ENCODE peak calls at places on chromosomes 7 and 10, in nine cellular contexts. One of them, this sample, is unnamed.

GRCh38 chr10:3568983-3569382 is 216.0 kb downstream of the KLF6 start:
- DNase-seq in A549: no peak
- DNase-seq in body of pancreas: no peak
- DNase-seq in uterus: no peak
- DNase-seq in lower leg skin: no peak
- DNase-seq in HepG2: no peak
- DNase-seq in ovary: no peak
- DNase-seq in HCT116: no peak
- DNase-seq in IMR-90: no peak
- DNase-seq in this sample: no peak

GRCh38 chr7:12685550-12685949 is 1.9 kb upstream of the ARL4A start:
- DNase-seq in A549: peak
- DNase-seq in body of pancreas: peak
- DNase-seq in uterus: no peak
- DNase-seq in lower leg skin: peak
- DNase-seq in HepG2: no peak
- DNase-seq in ovary: no peak
- DNase-seq in HCT116: no peak
- DNase-seq in IMR-90: peak
- DNase-seq in this sample: peak

GRCh38 chr10:107814865-107815487 is 650.5 kb upstream of the SORCS1 start:
- DNase-seq in A549: peak
- DNase-seq in body of pancreas: peak
- DNase-seq in uterus: peak
- DNase-seq in lower leg skin: no peak
- DNase-seq in HepG2: peak
- DNase-seq in ovary: no peak
- DNase-seq in HCT116: no peak
- DNase-seq in IMR-90: peak
- DNase-seq in this sample: peak

GRCh38 chr7:17099083-17099973 is 199.1 kb upstream of the AHR start:
- DNase-seq in A549: peak
- DNase-seq in body of pancreas: peak
- DNase-seq in uterus: no peak
- DNase-seq in lower leg skin: no peak
- DNase-seq in HepG2: peak
- DNase-seq in ovary: no peak
- DNase-seq in HCT116: peak
- DNase-seq in IMR-90: no peak
- DNase-seq in this sample: peak

GRCh38 chr7:85773116-85773783 is 586.4 kb upstream of the SEMA3D start:
- DNase-seq in A549: no peak
- DNase-seq in body of pancreas: no peak
- DNase-seq in uterus: no peak
- DNase-seq in lower leg skin: no peak
- DNase-seq in HepG2: no peak
- DNase-seq in ovary: no peak
- DNase-seq in HCT116: no peak
- DNase-seq in IMR-90: peak
- DNase-seq in this sample: peak

GRCh38 chr10:56646301-56646700 is 285.2 kb upstream of the ZWINT start:
- DNase-seq in A549: no peak
- DNase-seq in body of pancreas: no peak
- DNase-seq in uterus: no peak
- DNase-seq in lower leg skin: no peak
- DNase-seq in HepG2: no peak
- DNase-seq in ovary: no peak
- DNase-seq in HCT116: no peak
- DNase-seq in IMR-90: no peak
- DNase-seq in this sample: no peak

GRCh38 chr10:89685932-89686331 is 15.5 kb upstream of the KIF20B start:
- DNase-seq in A549: no peak
- DNase-seq in body of pancreas: no peak
- DNase-seq in uterus: no peak
- DNase-seq in lower leg skin: no peak
- DNase-seq in HepG2: no peak
- DNase-seq in ovary: no peak
- DNase-seq in HCT116: no peak
- DNase-seq in IMR-90: no peak
- DNase-seq in this sample: peak

GRCh38 chr7:125605241-125605640 is 675.6 kb upstream of the POT1 start:
- DNase-seq in A549: no peak
- DNase-seq in body of pancreas: no peak
- DNase-seq in uterus: no peak
- DNase-seq in lower leg skin: no peak
- DNase-seq in HepG2: no peak
- DNase-seq in ovary: no peak
- DNase-seq in HCT116: no peak
- DNase-seq in IMR-90: no peak
- DNase-seq in this sample: no peak

GRCh38 chr10:83273035-83273434 is 866.3 kb upstream of the GHITM start:
- DNase-seq in A549: no peak
- DNase-seq in body of pancreas: no peak
- DNase-seq in uterus: no peak
- DNase-seq in lower leg skin: no peak
- DNase-seq in HepG2: no peak
- DNase-seq in ovary: no peak
- DNase-seq in HCT116: no peak
- DNase-seq in IMR-90: no peak
- DNase-seq in this sample: no peak

DNA sequence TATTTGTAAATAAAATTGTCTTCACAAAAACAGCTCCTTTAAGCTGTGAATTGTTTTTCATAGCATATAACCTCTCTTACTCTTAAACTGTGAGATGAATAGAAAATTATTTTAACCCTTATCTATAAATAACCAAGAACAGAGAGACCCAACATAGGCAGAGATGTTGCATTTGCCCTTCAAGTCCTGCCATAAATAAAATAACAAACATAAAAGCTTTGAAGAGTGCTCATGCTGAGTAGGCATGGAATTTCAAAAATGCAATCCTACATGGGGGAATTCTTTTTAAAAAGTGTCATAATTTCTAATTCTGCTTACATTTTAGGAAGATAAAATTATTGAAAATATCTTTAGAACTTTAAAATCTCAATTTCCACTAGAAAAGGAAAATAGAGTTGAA is 124.1 kb upstream of the FERD3L start:
- DNase-seq in A549: no peak
- DNase-seq in body of pancreas: no peak
- DNase-seq in uterus: no peak
- DNase-seq in lower leg skin: no peak
- DNase-seq in HepG2: no peak
- DNase-seq in ovary: no peak
- DNase-seq in HCT116: no peak
- DNase-seq in IMR-90: no peak
- DNase-seq in this sample: no peak
- H3K4me3 ChIP-seq in A549: no peak
- H3K4me3 ChIP-seq in body of pancreas: no peak
- H3K4me3 ChIP-seq in uterus: no peak
- H3K4me3 ChIP-seq in lower leg skin: no peak
- H3K4me3 ChIP-seq in HepG2: no peak
- H3K4me3 ChIP-seq in ovary: no peak
- H3K4me3 ChIP-seq in HCT116: no peak
- H3K4me3 ChIP-seq in IMR-90: no peak
- H3K4me3 ChIP-seq in this sample: no peak

GRCh38 chr7:87113077-87113476 is 39.2 kb upstream of the DMTF1 start:
- DNase-seq in A549: no peak
- DNase-seq in body of pancreas: no peak
- DNase-seq in uterus: no peak
- DNase-seq in lower leg skin: no peak
- DNase-seq in HepG2: no peak
- DNase-seq in ovary: no peak
- DNase-seq in HCT116: no peak
- DNase-seq in IMR-90: peak
- DNase-seq in this sample: no peak
- TF ChIP-seq POLR2A in A549: no peak
- TF ChIP-seq POLR2A in body of pancreas: no peak
- TF ChIP-seq POLR2A in uterus: no peak
- TF ChIP-seq POLR2A in lower leg skin: no peak
- TF ChIP-seq POLR2A in HepG2: no peak
- TF ChIP-seq POLR2A in ovary: no peak
- TF ChIP-seq POLR2A in HCT116: no peak
- TF ChIP-seq POLR2A in IMR-90: no peak
- TF ChIP-seq POLR2A in this sample: no peak

DNA sequence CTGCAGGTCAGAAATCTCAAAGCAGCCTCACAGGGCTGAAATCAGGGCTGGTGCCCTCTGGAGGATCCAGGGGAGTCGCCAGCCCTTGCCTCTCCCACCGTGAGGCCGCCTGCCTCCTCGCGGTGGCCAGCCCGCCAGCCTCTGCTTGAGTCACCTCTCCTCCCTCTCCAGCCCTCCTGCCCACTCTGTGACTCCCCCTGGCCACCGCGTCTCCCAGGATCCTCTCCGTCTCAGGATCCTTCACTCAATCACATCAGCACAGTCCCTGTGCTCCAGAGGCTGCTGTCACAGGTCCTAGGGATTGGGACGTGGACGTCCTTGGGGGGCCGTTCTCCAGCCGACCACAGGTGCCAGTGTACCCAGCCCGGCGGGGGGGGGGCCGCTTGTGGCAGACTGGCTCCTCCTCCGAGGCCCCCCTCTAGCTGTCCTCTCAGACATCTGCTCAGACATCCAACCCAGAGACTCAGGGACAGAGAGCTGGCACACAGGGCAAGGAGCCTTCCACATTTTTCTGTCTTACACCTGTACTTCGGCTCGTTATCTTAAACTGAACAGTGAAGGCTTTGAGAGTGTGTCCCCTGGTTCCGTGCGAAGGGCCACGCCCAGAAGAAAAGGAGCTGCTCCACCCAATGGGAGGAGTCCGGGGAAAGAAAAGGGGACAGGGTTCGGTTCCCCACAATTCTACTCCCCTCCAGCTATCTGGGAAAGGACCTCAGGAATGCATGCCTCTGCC is 9.4 kb upstream of the PPP2R2D start:
- DNase-seq in A549: peak
- DNase-seq in body of pancreas: no peak
- DNase-seq in uterus: no peak
- DNase-seq in lower leg skin: no peak
- DNase-seq in HepG2: peak
- DNase-seq in ovary: no peak
- DNase-seq in HCT116: no peak
- DNase-seq in IMR-90: peak
- DNase-seq in this sample: peak
- TF ChIP-seq CTCF in A549: peak
- TF ChIP-seq CTCF in body of pancreas: no peak
- TF ChIP-seq CTCF in uterus: no peak
- TF ChIP-seq CTCF in lower leg skin: no peak
- TF ChIP-seq CTCF in HepG2: peak
- TF ChIP-seq CTCF in ovary: no peak
- TF ChIP-seq CTCF in HCT116: peak
- TF ChIP-seq CTCF in IMR-90: peak
- TF ChIP-seq CTCF in this sample: peak

DNA sequence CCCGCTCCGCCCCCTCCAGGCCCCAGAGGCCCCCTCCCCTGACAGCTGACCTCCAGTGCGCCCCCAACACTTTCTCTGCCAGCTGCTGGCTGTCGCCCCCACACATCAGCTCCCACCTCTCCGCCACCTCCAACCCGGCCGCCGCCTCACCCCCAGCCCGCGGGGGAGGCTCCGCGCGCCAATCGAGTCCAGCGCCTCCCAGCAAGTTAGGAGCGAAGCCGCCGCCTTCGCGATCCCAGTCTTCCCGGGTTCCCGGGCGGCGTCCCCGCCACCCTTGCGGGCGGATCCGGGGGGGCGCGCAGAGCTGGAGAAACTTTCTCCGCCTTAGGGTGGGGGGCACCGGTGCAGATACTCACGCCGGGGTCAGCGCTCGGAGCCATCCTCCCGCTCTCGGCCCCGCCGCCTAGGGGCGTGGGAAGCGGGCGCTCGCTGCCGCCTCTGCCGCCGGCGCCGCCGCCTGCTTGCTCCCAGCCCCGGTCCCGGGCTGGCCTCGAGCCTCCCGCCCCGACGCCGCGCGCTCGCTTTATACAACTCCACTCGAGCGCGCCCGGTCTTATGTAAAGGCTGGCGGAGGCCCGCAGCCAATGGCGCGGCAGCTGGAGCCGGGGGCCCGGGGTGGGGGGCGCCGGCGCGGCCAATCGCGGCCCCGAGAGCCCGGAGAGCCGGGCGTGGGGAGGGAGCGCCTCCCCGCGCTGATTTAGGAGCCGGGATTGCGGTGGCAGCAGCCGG is at the start of gene CRTAC1:
- DNase-seq in A549: peak
- DNase-seq in body of pancreas: peak
- DNase-seq in uterus: peak
- DNase-seq in lower leg skin: peak
- DNase-seq in HepG2: no peak
- DNase-seq in ovary: peak
- DNase-seq in HCT116: no peak
- DNase-seq in IMR-90: no peak
- DNase-seq in this sample: no peak
- H3K4me3 ChIP-seq in A549: peak
- H3K4me3 ChIP-seq in body of pancreas: no peak
- H3K4me3 ChIP-seq in uterus: peak
- H3K4me3 ChIP-seq in lower leg skin: no peak
- H3K4me3 ChIP-seq in HepG2: no peak
- H3K4me3 ChIP-seq in ovary: peak
- H3K4me3 ChIP-seq in HCT116: no peak
- H3K4me3 ChIP-seq in IMR-90: no peak
- H3K4me3 ChIP-seq in this sample: no peak

GRCh38 chr7:98418271-98418635 is 17.4 kb upstream of the BAIAP2L1 start:
- DNase-seq in A549: peak
- DNase-seq in body of pancreas: no peak
- DNase-seq in uterus: no peak
- DNase-seq in lower leg skin: no peak
- DNase-seq in HepG2: peak
- DNase-seq in ovary: no peak
- DNase-seq in HCT116: peak
- DNase-seq in IMR-90: peak
- DNase-seq in this sample: no peak
- TF ChIP-seq POLR2A in A549: no peak
- TF ChIP-seq POLR2A in body of pancreas: no peak
- TF ChIP-seq POLR2A in uterus: no peak
- TF ChIP-seq POLR2A in lower leg skin: no peak
- TF ChIP-seq POLR2A in HepG2: no peak
- TF ChIP-seq POLR2A in ovary: no peak
- TF ChIP-seq POLR2A in HCT116: no peak
- TF ChIP-seq POLR2A in IMR-90: no peak
- TF ChIP-seq POLR2A in this sample: no peak

GRCh38 chr7:94392391-94392782 is 2.3 kb upstream of the COL1A2 start:
- DNase-seq in A549: no peak
- DNase-seq in body of pancreas: no peak
- DNase-seq in uterus: no peak
- DNase-seq in lower leg skin: no peak
- DNase-seq in HepG2: no peak
- DNase-seq in ovary: no peak
- DNase-seq in HCT116: no peak
- DNase-seq in IMR-90: no peak
- DNase-seq in this sample: no peak
- TF ChIP-seq CTCF in A549: no peak
- TF ChIP-seq CTCF in body of pancreas: no peak
- TF ChIP-seq CTCF in uterus: no peak
- TF ChIP-seq CTCF in lower leg skin: no peak
- TF ChIP-seq CTCF in HepG2: no peak
- TF ChIP-seq CTCF in ovary: no peak
- TF ChIP-seq CTCF in HCT116: no peak
- TF ChIP-seq CTCF in IMR-90: no peak
- TF ChIP-seq CTCF in this sample: no peak

DNA sequence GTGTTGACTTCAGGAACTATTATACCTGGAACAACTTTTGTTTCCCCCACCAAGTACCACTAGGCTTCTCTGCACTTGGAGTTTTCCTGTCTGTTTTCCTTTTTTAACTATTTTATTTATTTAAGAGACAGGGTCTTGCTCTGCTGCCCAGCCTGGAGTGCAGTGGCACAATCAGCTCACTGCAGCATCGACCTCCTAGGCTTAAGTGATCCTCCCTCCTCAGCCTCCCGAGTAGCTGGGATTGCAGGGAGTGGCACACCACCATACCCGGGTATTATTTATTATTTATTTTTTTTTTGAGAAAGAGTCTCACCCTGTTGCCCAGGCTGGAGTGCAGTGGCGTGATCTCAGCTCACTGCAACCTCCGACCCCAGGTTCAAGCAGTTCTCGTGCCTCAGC is 2.1 kb upstream of the GIGYF1 start:
- DNase-seq in A549: no peak
- DNase-seq in body of pancreas: no peak
- DNase-seq in uterus: no peak
- DNase-seq in lower leg skin: no peak
- DNase-seq in HepG2: no peak
- DNase-seq in ovary: no peak
- DNase-seq in HCT116: no peak
- DNase-seq in IMR-90: no peak
- DNase-seq in this sample: no peak
- H3K4me3 ChIP-seq in A549: no peak
- H3K4me3 ChIP-seq in body of pancreas: no peak
- H3K4me3 ChIP-seq in uterus: no peak
- H3K4me3 ChIP-seq in lower leg skin: no peak
- H3K4me3 ChIP-seq in HepG2: no peak
- H3K4me3 ChIP-seq in ovary: no peak
- H3K4me3 ChIP-seq in HCT116: no peak
- H3K4me3 ChIP-seq in IMR-90: no peak
- H3K4me3 ChIP-seq in this sample: no peak